ENCODE peak calls at places on chromosome 21, in eight cellular contexts. I is H9; A is HT1080; Q is M059J; V is RWPE1; S is activated T-cell treated with anti-CD3 and anti-CD28 coated beads for 1 hour; P is activated CD8-positive, alpha-beta memory T cell treated with anti-CD3 and anti-CD28 coated beads, Interleukin-2, amount 10 ng/mL, durations not matched to agents 7 days and 5 days; K is activated CD4-positive, CD25-positive, alpha-beta regulatory T cell. G is an unnamed sample.

GRCh38 chr21:34613679-34614442 is 1.1 kb downstream of the RCAN1 start:
- DNase-seq in S (peak), I (no peak), A (no peak), Q (peak), K (no peak), P (peak), V (peak), G (no peak)

GRCh38 chr21:31151682-31152081 is 113.4 kb upstream of the KRTAP19-8 start:
- DNase-seq in V (no peak), K (no peak), P (no peak), S (no peak), I (no peak), Q (no peak), A (no peak), G (no peak)

GRCh38 chr21:43306391-43306790 is 120.5 kb downstream of the SIK1 start:
- DNase-seq in A (no peak), Q (no peak), S (no peak), I (no peak), P (no peak), V (no peak), K (no peak), G (no peak)

GRCh38 chr21:46148106-46148505 is 7.3 kb downstream of the FTCD start:
- DNase-seq in Q (no peak), K (no peak), S (no peak), A (no peak), V (no peak), P (no peak), I (no peak), G (no peak)

GRCh38 chr21:14737922-14738321 is 191.8 kb upstream of the SAMSN1 start:
- DNase-seq in A (peak), Q (peak), V (peak), P (peak), I (no peak), K (peak), S (peak), G (peak)

GRCh38 chr21:15140321-15141019 is 75.7 kb upstream of the NRIP1 start:
- DNase-seq in Q (no peak), A (no peak), V (no peak), S (no peak), K (no peak), P (no peak), I (no peak), G (peak)

GRCh38 chr21:35850029-35850428 is 210.3 kb downstream of the SETD4 start:
- DNase-seq in I (no peak), K (no peak), P (no peak), Q (peak), V (no peak), S (no peak), A (no peak), G (no peak)

GRCh38 chr21:16004523-16004922 is 274.7 kb downstream of the USP25 start:
- DNase-seq in A (no peak), V (no peak), P (no peak), S (no peak), I (no peak), Q (no peak), K (no peak), G (no peak)

GRCh38 chr21:35189077-35189863 is 140.2 kb upstream of the RUNX1 start:
- DNase-seq in V (no peak), P (no peak), I (no peak), K (no peak), Q (peak), A (no peak), S (no peak), G (no peak)

GRCh38 chr21:32921632-32922230 is 104.0 kb upstream of the OLIG2 start:
- DNase-seq in S (peak), P (no peak), K (peak), Q (no peak), I (peak), V (no peak), A (no peak), G (peak)

GRCh38 chr21:43659136-43660000 is at the start of the genes HSF2BP and RRP1B:
- DNase-seq in A (peak), V (peak), S (peak), P (peak), I (peak), Q (peak), K (peak), G (peak)

GRCh38 chr21:35027558-35028450 is 21.3 kb downstream of the RUNX1 start:
- DNase-seq in V (no peak), K (no peak), P (peak), S (no peak), A (no peak), I (no peak), Q (peak), G (no peak)

GRCh38 chr21:34706337-34706736 is 37.5 kb downstream of the CLIC6 start:
- DNase-seq in Q (no peak), S (no peak), I (no peak), A (no peak), V (no peak), K (no peak), P (no peak), G (no peak)

GRCh38 chr21:17469727-17470126 is 43.1 kb upstream of the CXADR start:
- DNase-seq in Q (no peak), K (no peak), V (no peak), A (no peak), I (no peak), S (no peak), P (no peak), G (no peak)

GRCh38 chr21:33246963-33247362 is 17.2 kb downstream of the IFNAR2 start:
- DNase-seq in K (no peak), S (no peak), I (no peak), Q (no peak), A (no peak), P (no peak), V (no peak), G (no peak)

GRCh38 chr21:31698461-31698860 is 33.5 kb downstream of the SCAF4 start:
- DNase-seq in K (no peak), V (no peak), Q (no peak), P (no peak), S (no peak), A (no peak), I (no peak), G (no peak)

GRCh38 chr21:41121785-41122415 is 46.1 kb upstream of the BACE2 start:
- DNase-seq in I (peak), K (no peak), V (peak), P (peak), A (peak), Q (peak), S (peak), G (peak)

GRCh38 chr21:37273440-37273839 is 6.3 kb upstream of the VPS26C start:
- DNase-seq in I (no peak), Q (no peak), K (no peak), A (no peak), V (no peak), P (no peak), S (no peak), G (no peak)

GRCh38 chr21:44761011-44761729 is 40.5 kb downstream of the UBE2G2 start:
- DNase-seq in K (no peak), I (peak), Q (no peak), A (no peak), P (no peak), S (no peak), V (no peak), G (no peak)

GRCh38 chr21:45363921-45364463 is 41.0 kb upstream of the COL18A1 start:
- DNase-seq in K (no peak), P (peak), A (peak), S (no peak), I (no peak), V (peak), Q (peak), G (no peak)

GRCh38 chr21:36508948-36509347 is 29.0 kb upstream of the CLDN14 start:
- DNase-seq in V (no peak), S (no peak), Q (no peak), I (no peak), K (no peak), A (no peak), P (no peak), G (no peak)

GRCh38 chr21:35377505-35378090 is 328.5 kb upstream of the RUNX1 start:
- DNase-seq in K (no peak), P (no peak), V (no peak), A (peak), S (no peak), I (no peak), Q (peak), G (no peak)

GRCh38 chr21:46393451-46393940 is 65.2 kb upstream of the DIP2A start:
- DNase-seq in K (no peak), A (no peak), P (no peak), Q (no peak), I (no peak), V (no peak), S (no peak), G (no peak)

GRCh38 chr21:45487161-45487806 is 55.0 kb downstream of the SLC19A1 start:
- DNase-seq in S (no peak), P (no peak), A (no peak), I (no peak), K (no peak), Q (no peak), V (no peak), G (no peak)

GRCh38 chr21:33971492-33972013 is 55.9 kb upstream of the ATP5PO start:
- DNase-seq in I (no peak), K (no peak), A (peak), P (no peak), Q (peak), S (no peak), V (peak), G (no peak)

GRCh38 chr21:43865471-43866181 is 603 bp downstream of the AGPAT3 start:
- DNase-seq in A (no peak), P (peak), I (no peak), V (peak), Q (peak), K (peak), S (peak), G (no peak)

GRCh38 chr21:17900281-17900989 is 81.3 kb upstream of the C21orf91 start:
- DNase-seq in V (no peak), K (no peak), P (no peak), A (no peak), Q (no peak), S (no peak), I (peak), G (no peak)

GRCh38 chr21:42424848-42425602 is 21.3 kb downstream of the UBASH3A start:
- DNase-seq in P (peak), Q (no peak), A (no peak), I (no peak), K (peak), S (peak), V (no peak), G (no peak)

GRCh38 chr21:42433946-42434551 is 30.3 kb downstream of the UBASH3A start:
- DNase-seq in A (no peak), P (no peak), S (no peak), K (no peak), Q (no peak), V (peak), I (no peak), G (no peak)

GRCh38 chr21:39927304-39927886 is 60.2 kb downstream of the PCP4 start:
- DNase-seq in I (no peak), S (no peak), P (no peak), K (no peak), Q (no peak), V (no peak), A (no peak), G (no peak)

GRCh38 chr21:31186916-31187315 is 148.6 kb upstream of the KRTAP19-8 start:
- DNase-seq in Q (no peak), S (no peak), A (no peak), K (no peak), P (no peak), V (no peak), I (no peak), G (no peak)

GRCh38 chr21:36027352-36027751 is 33.0 kb downstream of the SETD4 start:
- DNase-seq in K (no peak), P (no peak), A (no peak), S (no peak), I (no peak), Q (peak), V (no peak), G (no peak)

G was measured in neural crest cell.